ENCODE peak calls at places on chromosomes 2 and 18, in four cellular contexts. One of them, this sample, is unnamed.

GRCh38 chr2:44793322-44793870 is 148.1 kb upstream of the SIX3 start:
- DNase-seq in GM06990: no peak
- DNase-seq in astrocyte of the cerebellum: peak; percentile 6
- DNase-seq in prostate gland: no peak
- DNase-seq in this sample: no peak

GRCh38 chr2:168607992-168608391 is 151.9 kb downstream of the CERS6 start:
- DNase-seq in GM06990: no peak
- DNase-seq in astrocyte of the cerebellum: no peak
- DNase-seq in prostate gland: no peak
- DNase-seq in this sample: no peak

GRCh38 chr2:193517615-193518014 is 1322.9 kb upstream of the TMEFF2 start:
- DNase-seq in GM06990: no peak
- DNase-seq in astrocyte of the cerebellum: no peak
- DNase-seq in prostate gland: no peak
- DNase-seq in this sample: no peak

GRCh38 chr2:241109210-241110088 is 7.4 kb upstream of the MTERF4 start:
- DNase-seq in GM06990: no peak
- DNase-seq in astrocyte of the cerebellum: no peak
- DNase-seq in prostate gland: no peak
- DNase-seq in this sample: no peak

GRCh38 chr2:11975373-11975772 is 228.9 kb downstream of the LPIN1 start:
- DNase-seq in GM06990: no peak
- DNase-seq in astrocyte of the cerebellum: no peak
- DNase-seq in prostate gland: no peak
- DNase-seq in this sample: no peak

GRCh38 chr2:67217398-67217797 is 179.7 kb upstream of the ETAA1 start:
- DNase-seq in GM06990: no peak
- DNase-seq in astrocyte of the cerebellum: no peak
- DNase-seq in prostate gland: no peak
- DNase-seq in this sample: no peak

GRCh38 chr2:107313316-107313715 is 427.3 kb upstream of the ST6GAL2 start:
- DNase-seq in GM06990: no peak
- DNase-seq in astrocyte of the cerebellum: no peak
- DNase-seq in prostate gland: no peak
- DNase-seq in this sample: no peak

GRCh38 chr2:39696838-39697237 is 31.1 kb downstream of the TMEM178A start:
- DNase-seq in GM06990: no peak
- DNase-seq in astrocyte of the cerebellum: peak; percentile 84
- DNase-seq in prostate gland: no peak
- DNase-seq in this sample: peak; percentile 33

GRCh38 chr2:214019229-214019972 is 391.5 kb upstream of the VWC2L start:
- DNase-seq in GM06990: no peak
- DNase-seq in astrocyte of the cerebellum: peak; percentile 80
- DNase-seq in prostate gland: no peak
- DNase-seq in this sample: peak; percentile 90

GRCh38 chr2:164458801-164459200 is 162.5 kb downstream of the GRB14 start:
- DNase-seq in GM06990: no peak
- DNase-seq in astrocyte of the cerebellum: no peak
- DNase-seq in prostate gland: no peak
- DNase-seq in this sample: no peak

GRCh38 chr2:73999881-74000597 is 15.3 kb downstream of the TET3 start:
- DNase-seq in GM06990: no peak
- DNase-seq in astrocyte of the cerebellum: no peak
- DNase-seq in prostate gland: peak; percentile 54
- DNase-seq in this sample: no peak

GRCh38 chr2:71136174-71136573 is 5.7 kb downstream of the MPHOSPH10 start:
- DNase-seq in GM06990: no peak
- DNase-seq in astrocyte of the cerebellum: no peak
- DNase-seq in prostate gland: no peak
- DNase-seq in this sample: no peak

GRCh38 chr2:172722481-172722880 is 13.2 kb upstream of the RAPGEF4 start:
- DNase-seq in GM06990: no peak
- DNase-seq in astrocyte of the cerebellum: no peak
- DNase-seq in prostate gland: no peak
- DNase-seq in this sample: no peak

GRCh38 chr2:69149631-69150215 is 136.7 kb downstream of the ANTXR1 start:
- DNase-seq in GM06990: no peak
- DNase-seq in astrocyte of the cerebellum: peak; percentile 69
- DNase-seq in prostate gland: no peak
- DNase-seq in this sample: peak; percentile 68

GRCh38 chr2:182672471-182673165 is 43.4 kb upstream of the DNAJC10 start:
- DNase-seq in GM06990: no peak
- DNase-seq in astrocyte of the cerebellum: peak; percentile 50
- DNase-seq in prostate gland: no peak
- DNase-seq in this sample: peak; percentile 60

GRCh38 chr18:2889761-2890192 is 43.0 kb downstream of the EMILIN2 start:
- DNase-seq in GM06990: no peak
- DNase-seq in astrocyte of the cerebellum: no peak
- DNase-seq in prostate gland: no peak
- DNase-seq in this sample: no peak

GRCh38 chr2:241870081-241870541 is 582 bp downstream of the RTP5 start:
- DNase-seq in GM06990: no peak
- DNase-seq in astrocyte of the cerebellum: no peak
- DNase-seq in prostate gland: no peak
- DNase-seq in this sample: no peak

GRCh38 chr2:58044145-58044544 is 2.5 kb upstream of the VRK2 start:
- DNase-seq in GM06990: no peak
- DNase-seq in astrocyte of the cerebellum: no peak
- DNase-seq in prostate gland: no peak
- DNase-seq in this sample: no peak

GRCh38 chr18:66825347-66825746 is 221.5 kb upstream of the CDH19 start:
- DNase-seq in GM06990: no peak
- DNase-seq in astrocyte of the cerebellum: no peak
- DNase-seq in prostate gland: no peak
- DNase-seq in this sample: no peak

GRCh38 chr2:101406867-101407266 is 19.6 kb upstream of the CREG2 start:
- DNase-seq in GM06990: no peak
- DNase-seq in astrocyte of the cerebellum: peak; percentile 38
- DNase-seq in prostate gland: no peak
- DNase-seq in this sample: peak; percentile 76

GRCh38 chr2:68834737-68835136 is 36.5 kb downstream of the BMP10 start:
- DNase-seq in GM06990: no peak
- DNase-seq in astrocyte of the cerebellum: no peak
- DNase-seq in prostate gland: no peak
- DNase-seq in this sample: no peak

GRCh38 chr2:71604709-71605085 is 151.3 kb downstream of the DYSF start:
- DNase-seq in GM06990: no peak
- DNase-seq in astrocyte of the cerebellum: no peak
- DNase-seq in prostate gland: no peak
- DNase-seq in this sample: no peak

GRCh38 chr2:61604433-61604832 is 66.3 kb upstream of the XPO1 start:
- DNase-seq in GM06990: no peak
- DNase-seq in astrocyte of the cerebellum: no peak
- DNase-seq in prostate gland: no peak
- DNase-seq in this sample: no peak

GRCh38 chr2:238053195-238053776 is 7.5 kb upstream of the SCLY start:
- DNase-seq in GM06990: no peak
- DNase-seq in astrocyte of the cerebellum: no peak
- DNase-seq in prostate gland: no peak
- DNase-seq in this sample: no peak

GRCh38 chr18:51153659-51154371 is 43.7 kb downstream of the MEX3C start:
- DNase-seq in GM06990: peak; percentile 86
- DNase-seq in astrocyte of the cerebellum: no peak
- DNase-seq in prostate gland: no peak
- DNase-seq in this sample: no peak

GRCh38 chr2:10993001-10993481 is 81.3 kb downstream of the KCNF1 start:
- DNase-seq in GM06990: no peak
- DNase-seq in astrocyte of the cerebellum: no peak
- DNase-seq in prostate gland: peak; percentile 10
- DNase-seq in this sample: peak; percentile 31

GRCh38 chr2:43412121-43412753 is 183.6 kb downstream of the THADA start:
- DNase-seq in GM06990: no peak
- DNase-seq in astrocyte of the cerebellum: no peak
- DNase-seq in prostate gland: no peak
- DNase-seq in this sample: no peak

GRCh38 chr2:177885828-177886466 is 186.6 kb downstream of the PDE11A start:
- DNase-seq in GM06990: no peak
- DNase-seq in astrocyte of the cerebellum: no peak
- DNase-seq in prostate gland: no peak
- DNase-seq in this sample: no peak

GRCh38 chr2:159516241-159516758 is 100.0 kb downstream of the BAZ2B start:
- DNase-seq in GM06990: peak; percentile 39
- DNase-seq in astrocyte of the cerebellum: no peak
- DNase-seq in prostate gland: peak; percentile 21
- DNase-seq in this sample: no peak

GRCh38 chr18:73750052-73750451 is 397.6 kb downstream of the FBXO15 start:
- DNase-seq in GM06990: no peak
- DNase-seq in astrocyte of the cerebellum: no peak
- DNase-seq in prostate gland: no peak
- DNase-seq in this sample: no peak

GRCh38 chr2:109527846-109528705 is 85.7 kb downstream of the SEPTIN10 start:
- DNase-seq in GM06990: no peak
- DNase-seq in astrocyte of the cerebellum: no peak
- DNase-seq in prostate gland: no peak
- DNase-seq in this sample: no peak

GRCh38 chr18:9233771-9234440 is 97.3 kb downstream of the ANKRD12 start:
- DNase-seq in GM06990: no peak
- DNase-seq in astrocyte of the cerebellum: no peak
- DNase-seq in prostate gland: no peak
- DNase-seq in this sample: no peak
- TF ChIP-seq CTCF in GM06990: no peak
- TF ChIP-seq CTCF in astrocyte of the cerebellum: no peak
- TF ChIP-seq CTCF in prostate gland: no peak
- TF ChIP-seq CTCF in this sample: no peak

DNA sequence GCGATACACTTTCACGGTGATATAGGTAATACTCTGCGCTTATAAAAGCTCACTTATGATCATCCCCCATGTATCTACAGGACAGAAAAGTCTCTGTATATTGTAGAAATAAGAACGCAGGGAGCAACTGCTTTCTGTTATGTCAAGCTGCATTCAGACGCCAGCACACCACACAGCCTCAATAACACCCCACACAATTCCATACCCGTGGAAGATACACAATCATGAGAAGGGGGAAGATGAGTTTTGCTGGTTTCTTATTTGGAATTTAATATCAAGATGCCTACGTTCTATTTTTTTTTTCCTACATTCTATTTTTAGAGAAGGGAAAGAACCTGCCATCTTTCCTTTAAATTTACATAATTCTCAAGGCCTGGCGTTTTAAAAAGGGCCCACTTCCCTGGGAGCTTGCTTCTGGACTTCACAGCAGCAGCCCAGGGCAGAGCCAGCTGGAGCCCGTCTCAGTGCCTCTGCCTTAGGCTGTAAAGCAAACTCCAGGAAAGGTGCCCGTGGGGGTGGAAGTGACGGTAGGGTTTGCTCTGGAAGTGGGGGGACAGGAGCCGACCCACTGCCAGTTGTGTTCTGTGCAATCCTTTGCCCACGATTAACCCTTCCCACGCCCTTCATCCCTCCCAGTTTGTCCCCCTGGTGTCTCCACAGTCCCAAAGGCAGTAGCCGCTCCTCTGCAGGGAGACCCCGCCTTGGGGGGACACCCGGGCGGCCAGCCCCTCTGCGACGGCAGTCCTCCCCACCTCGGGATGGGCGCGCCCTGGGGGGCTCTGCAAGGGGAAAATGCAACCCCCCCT is 5.3 kb downstream of the PTGR3 start:
- DNase-seq in GM06990: no peak
- DNase-seq in astrocyte of the cerebellum: no peak
- DNase-seq in prostate gland: no peak
- DNase-seq in this sample: no peak
- H3K4me3 ChIP-seq in GM06990: no peak overlapping the region
- H3K4me3 ChIP-seq in astrocyte of the cerebellum: peak overlapping the region; percentile 87
- H3K4me3 ChIP-seq in prostate gland: peak overlapping the region; percentile 12
- H3K4me3 ChIP-seq in this sample: peak overlapping the region; percentile 55

DNA sequence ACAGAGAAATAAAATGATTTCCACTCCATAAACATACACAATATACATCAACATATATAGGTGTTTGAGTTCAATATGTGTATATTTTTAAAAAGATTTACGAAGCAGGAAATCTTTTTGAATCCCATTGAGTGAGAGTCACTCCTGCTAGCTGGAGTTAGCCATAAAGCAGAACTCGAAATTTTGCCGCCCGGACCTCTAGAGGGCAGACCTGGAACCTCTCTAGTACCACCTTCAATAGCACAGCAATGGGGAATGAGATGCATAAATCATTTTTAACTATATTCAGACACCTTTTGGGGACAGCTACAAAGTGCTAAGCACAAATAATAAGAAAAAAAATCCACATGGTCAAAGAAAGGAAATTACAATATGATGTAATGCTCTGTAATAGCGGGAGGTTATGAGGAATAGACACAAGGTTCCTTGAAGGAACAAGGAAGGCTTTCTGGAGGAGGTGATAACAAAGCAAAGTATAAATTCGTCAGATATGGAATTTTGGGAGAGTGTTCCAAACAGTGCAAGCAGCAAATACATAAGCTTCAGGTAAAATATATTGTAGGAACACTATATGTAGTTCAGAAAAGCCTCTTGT is 533.4 kb downstream of the ERBB4 start:
- DNase-seq in GM06990: no peak
- DNase-seq in astrocyte of the cerebellum: peak; percentile 12
- DNase-seq in prostate gland: no peak
- DNase-seq in this sample: no peak
- TF ChIP-seq CTCF in GM06990: peak; percentile 75
- TF ChIP-seq CTCF in astrocyte of the cerebellum: peak; percentile 79
- TF ChIP-seq CTCF in prostate gland: no peak
- TF ChIP-seq CTCF in this sample: peak; percentile 70

GRCh38 chr2:148875387-148876051 is 492 bp downstream of the KIF5C start:
- DNase-seq in GM06990: peak; percentile 24
- DNase-seq in astrocyte of the cerebellum: no peak
- DNase-seq in prostate gland: no peak
- DNase-seq in this sample: no peak

GRCh38 chr2:148874868-148875341 is at the start of gene KIF5C:
- DNase-seq in GM06990: peak; percentile 91
- DNase-seq in astrocyte of the cerebellum: peak; percentile 49
- DNase-seq in prostate gland: peak; percentile 91
- DNase-seq in this sample: no peak

GRCh38 chr2:148877403-148877740 is 2.3 kb downstream of the KIF5C start:
- DNase-seq in GM06990: no peak
- DNase-seq in astrocyte of the cerebellum: no peak
- DNase-seq in prostate gland: peak; percentile 91
- DNase-seq in this sample: no peak

GRCh38 chr2:148876589-148877402 is 1.8 kb downstream of the KIF5C start:
- DNase-seq in GM06990: peak; percentile 22
- DNase-seq in astrocyte of the cerebellum: no peak
- DNase-seq in prostate gland: peak; percentile 78
- DNase-seq in this sample: no peak

DNA sequence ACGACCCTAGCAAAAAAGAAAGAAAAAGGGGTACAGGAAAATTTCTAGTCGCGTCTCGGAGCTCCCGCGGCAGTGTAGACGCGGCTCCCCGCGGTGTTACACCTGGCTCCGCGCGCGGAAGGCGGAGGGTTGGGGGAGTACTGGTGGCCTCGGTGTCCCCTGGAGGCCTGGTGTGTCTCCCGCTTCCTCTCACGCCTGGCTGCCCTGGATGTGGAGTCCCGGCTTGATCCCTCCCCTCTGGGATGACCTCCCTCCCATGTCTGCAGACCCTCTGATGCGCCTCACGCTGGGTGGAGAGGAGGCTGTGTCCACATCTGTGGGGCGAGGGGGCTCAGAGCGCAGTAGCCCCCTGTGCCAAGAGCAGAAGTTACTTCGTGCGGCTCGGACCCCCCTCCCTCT is 1.2 kb downstream of the KIF5C start:
- DNase-seq in GM06990: peak; percentile 20
- DNase-seq in astrocyte of the cerebellum: no peak
- DNase-seq in prostate gland: no peak
- DNase-seq in this sample: no peak
- H3K4me3 ChIP-seq in GM06990: no peak overlapping the region
- H3K4me3 ChIP-seq in astrocyte of the cerebellum: no peak overlapping the region
- H3K4me3 ChIP-seq in prostate gland: peak overlapping the region; percentile 58
- H3K4me3 ChIP-seq in this sample: no peak overlapping the region